ENCODE peak calls at places on chromosomes 13 and 19, in seven cellular contexts. A is astrocyte of the spinal cord, M is NCI-H146, B is HFF-Myc, O is neural crest cell, W is left lobe of liver, G is MCF 10A. L is an unnamed sample.

GRCh38 chr13:21069561-21070004 is 8.2 kb upstream of the LATS2 start:
- DNase-seq in A (peak), W (no peak), G (peak), B (peak), O (no peak), M (no peak), L (no peak)

GRCh38 chr19:511101-511841 is 4.0 kb downstream of the TPGS1 start:
- DNase-seq in W (no peak), B (no peak), G (no peak), M (peak), O (no peak), A (peak), L (no peak)

GRCh38 chr19:44684892-44685847 is 13.8 kb upstream of the CEACAM16 start:
- DNase-seq in O (no peak), B (peak), W (no peak), A (peak), G (peak), M (no peak), L (no peak)

GRCh38 chr19:50651174-50651573 is 1.9 kb downstream of the C19orf81 start:
- DNase-seq in W (no peak), A (no peak), O (no peak), G (no peak), M (no peak), B (no peak), L (no peak)

GRCh38 chr19:41309225-41310030 is 544 bp upstream of the CCDC97 start:
- DNase-seq in O (no peak), M (no peak), G (peak), W (no peak), B (no peak), A (peak), L (no peak)

GRCh38 chr19:13299838-13300237 is 149.6 kb downstream of the IER2 start:
- DNase-seq in B (no peak), M (peak), W (no peak), A (no peak), O (no peak), G (no peak), L (no peak)

GRCh38 chr13:60329221-60329983 is 67.6 kb upstream of the TDRD3 start:
- DNase-seq in M (peak), A (peak), W (no peak), G (peak), O (peak), B (no peak), L (no peak)

GRCh38 chr13:73464758-73465628 is 406.2 kb downstream of the KLF5 start:
- DNase-seq in M (no peak), B (no peak), O (no peak), A (no peak), G (peak), W (no peak), L (no peak)

GRCh38 chr19:45994456-45994988 is 745 bp upstream of the CCDC61 start:
- DNase-seq in B (no peak), W (no peak), M (no peak), O (no peak), A (no peak), G (no peak), L (no peak)

GRCh38 chr13:108272333-108272732 is 2.8 kb downstream of the TNFSF13B start:
- DNase-seq in G (peak), A (peak), W (no peak), O (no peak), B (no peak), M (no peak), L (no peak)

GRCh38 chr19:56111601-56112312 is 9.3 kb downstream of the ZNF787 start:
- DNase-seq in B (no peak), O (no peak), W (no peak), G (no peak), M (no peak), A (no peak), L (peak)

GRCh38 chr13:99178636-99179035 is 22.0 kb upstream of the UBAC2 start:
- DNase-seq in O (no peak), M (no peak), W (no peak), G (no peak), B (no peak), A (no peak), L (no peak)

GRCh38 chr13:26993780-26994179 is 177.8 kb downstream of the USP12 start:
- DNase-seq in A (no peak), W (no peak), G (no peak), M (no peak), B (no peak), O (no peak), L (peak)

GRCh38 chr19:30888937-30889336 is 460.3 kb downstream of the TSHZ3 start:
- DNase-seq in M (no peak), G (no peak), B (no peak), W (no peak), O (no peak), A (no peak), L (no peak)

GRCh38 chr19:6947745-6948144 is 60.4 kb downstream of the ADGRE1 start:
- DNase-seq in M (no peak), A (no peak), G (peak), B (peak), O (no peak), W (no peak), L (no peak)

GRCh38 chr13:99281811-99282263 is 23.7 kb upstream of the GPR18 start:
- DNase-seq in W (peak), G (peak), A (no peak), O (no peak), B (no peak), M (no peak), L (peak)

GRCh38 chr13:108176685-108177274 is 38.6 kb downstream of the LIG4 start:
- DNase-seq in O (peak), A (no peak), B (no peak), G (peak), W (no peak), M (peak), L (no peak)

GRCh38 chr19:10289836-10290438 is at the start of gene ICAM5:
- DNase-seq in W (no peak), O (no peak), A (no peak), G (peak), B (no peak), M (peak), L (no peak)

L was measured in suprapubic skin.